ENCODE peak calls at places on chromosomes 4 and X, in six cellular contexts. B, W, A, T, V and G are unnamed samples.

GRCh38 chr4:825969-826330 is at the start of gene CPLX1:
- DNase-seq in B (no peak), W (no peak), A (no peak), T (no peak), V (peak), G (no peak)

GRCh38 chrX:87572911-87573310 is 55.3 kb downstream of the KLHL4 start:
- DNase-seq in B (no peak), W (no peak), A (no peak), T (no peak), V (no peak), G (no peak)

GRCh38 chr4:108834787-108835384 is 72.0 kb upstream of the ETNPPL start:
- DNase-seq in B (no peak), W (peak), A (no peak), T (no peak), V (peak), G (no peak)

GRCh38 chrX:105273326-105273725 is 52.8 kb upstream of the TEX13A start:
- DNase-seq in B (no peak), W (no peak), A (no peak), T (no peak), V (no peak), G (no peak)

GRCh38 chrX:45714864-45715263 is 514.2 kb upstream of the DIPK2B start:
- DNase-seq in B (no peak), W (no peak), A (no peak), T (peak), V (peak), G (peak)

GRCh38 chr4:17544831-17545234 is 29.9 kb downstream of the CLRN2 start:
- DNase-seq in B (no peak), W (peak), A (no peak), T (no peak), V (peak), G (no peak)

GRCh38 chrX:149830192-149830873 is 48.6 kb downstream of the MAGEA9 start:
- DNase-seq in B (no peak), W (no peak), A (peak), T (peak), V (no peak), G (no peak)

GRCh38 chr4:26325191-26325590 is 4.4 kb downstream of the RBPJ start:
- DNase-seq in B (no peak), W (no peak), A (peak), T (peak), V (peak), G (no peak)

GRCh38 chrX:122579521-122579920 is 604.6 kb upstream of the GRIA3 start:
- DNase-seq in B (no peak), W (no peak), A (no peak), T (peak), V (no peak), G (no peak)

GRCh38 chrX:120334137-120334536 is 22.9 kb upstream of the TMEM255A start:
- DNase-seq in B (no peak), W (no peak), A (peak), T (no peak), V (no peak), G (no peak)

GRCh38 chrX:145817666-145818521 is at the start of gene SLITRK2:
- DNase-seq in B (no peak), W (peak), A (no peak), T (no peak), V (no peak), G (no peak)

GRCh38 chr4:3293410-3294391 is 880 bp downstream of the RGS12 start:
- DNase-seq in B (no peak), W (no peak), A (peak), T (no peak), V (peak), G (no peak)

GRCh38 chr4:52195882-52196281 is 144.8 kb downstream of the SPATA18 start:
- DNase-seq in B (no peak), W (no peak), A (no peak), T (no peak), V (no peak), G (no peak)

GRCh38 chr4:6549445-6549844 is 25.5 kb upstream of the MAN2B2 start:
- DNase-seq in B (no peak), W (no peak), A (no peak), T (no peak), V (no peak), G (no peak)

GRCh38 chrX:38166478-38167083 is 54.1 kb downstream of the SRPX start:
- DNase-seq in B (no peak), W (no peak), A (no peak), T (peak), V (peak), G (no peak)

GRCh38 chr4:74223801-74224200 is 65.9 kb downstream of the MTHFD2L start:
- DNase-seq in B (no peak), W (no peak), A (no peak), T (no peak), V (peak), G (no peak)

GRCh38 chr4:36177946-36178345 is 66.4 kb downstream of the ARAP2 start:
- DNase-seq in B (no peak), W (no peak), A (no peak), T (no peak), V (no peak), G (no peak)

GRCh38 chr4:183335369-183335940 is 13.2 kb upstream of the CLDN24 start:
- DNase-seq in B (no peak), W (no peak), A (no peak), T (peak), V (peak), G (no peak)

GRCh38 chr4:36719425-36719824 is 438.0 kb downstream of the DTHD1 start:
- DNase-seq in B (no peak), W (no peak), A (no peak), T (no peak), V (no peak), G (no peak)

GRCh38 chrX:151416521-151417048 is 19.6 kb downstream of the VMA21 start:
- DNase-seq in B (no peak), W (no peak), A (no peak), T (no peak), V (no peak), G (no peak)

GRCh38 chr4:42167709-42168108 is 15.3 kb upstream of the BEND4 start:
- DNase-seq in B (no peak), W (no peak), A (no peak), T (no peak), V (no peak), G (no peak)

GRCh38 chrX:101958139-101958538 is 26.3 kb upstream of the ZMAT1 start:
- DNase-seq in B (no peak), W (no peak), A (no peak), T (no peak), V (no peak), G (no peak)

GRCh38 chrX:38273453-38273852 is 52.8 kb upstream of the SRPX start:
- DNase-seq in B (no peak), W (no peak), A (no peak), T (no peak), V (no peak), G (no peak)

GRCh38 chr4:138222041-138222440 is 20.1 kb downstream of the SLC7A11 start:
- DNase-seq in B (no peak), W (peak), A (no peak), T (peak), V (peak), G (no peak)

GRCh38 chr4:131370846-131371245 is 1778.2 kb upstream of the PCDH10 start:
- DNase-seq in B (no peak), W (no peak), A (no peak), T (no peak), V (no peak), G (no peak)

GRCh38 chrX:52598886-52599285 is 55.8 kb downstream of the SSX7 start:
- DNase-seq in B (no peak), W (no peak), A (no peak), T (no peak), V (no peak), G (no peak)

GRCh38 chr4:186104114-186104894 is at the start of gene FAM149A:
- DNase-seq in B (peak), W (peak), A (peak), T (no peak), V (no peak), G (peak)

GRCh38 chrX:40607381-40607780 is 15.8 kb upstream of the MPC1L start:
- DNase-seq in B (no peak), W (no peak), A (no peak), T (no peak), V (no peak), G (no peak)

GRCh38 chrX:129768586-129769466 is 10.9 kb upstream of the SASH3 start:
- DNase-seq in B (no peak), W (no peak), A (no peak), T (no peak), V (no peak), G (no peak)

GRCh38 chrX:153397256-153397960 is 3.7 kb downstream of the PNMA6E start:
- DNase-seq in B (no peak), W (no peak), A (no peak), T (no peak), V (no peak), G (no peak)

GRCh38 chr4:173448919-173449641 is 50.2 kb upstream of the SCRG1 start:
- DNase-seq in B (no peak), W (peak), A (no peak), T (no peak), V (no peak), G (no peak)

GRCh38 chr4:1331591-1332353 is 15.2 kb upstream of the UVSSA start:
- DNase-seq in B (no peak), W (no peak), A (no peak), T (no peak), V (no peak), G (no peak)

GRCh38 chr4:129738175-129738574 is 642.2 kb downstream of the C4orf33 start:
- DNase-seq in B (no peak), W (no peak), A (no peak), T (no peak), V (no peak), G (no peak)

GRCh38 chr4:67810011-67810410 is 55.8 kb upstream of the GNRHR start:
- DNase-seq in B (no peak), W (no peak), A (no peak), T (no peak), V (no peak), G (no peak)

GRCh38 chrX:65644621-65645287 is 22.7 kb upstream of the MSN start:
- DNase-seq in B (no peak), W (peak), A (no peak), T (peak), V (peak), G (no peak)

GRCh38 chrX:13090261-13091110 is 46.1 kb upstream of the FAM9C start:
- DNase-seq in B (no peak), W (no peak), A (peak), T (no peak), V (peak), G (no peak)

GRCh38 chrX:74280759-74281158 is 23.2 kb upstream of the ZCCHC13 start:
- DNase-seq in B (no peak), W (no peak), A (no peak), T (no peak), V (no peak), G (no peak)

GRCh38 chr4:26020896-26021295 is 106.9 kb downstream of the SMIM20 start:
- DNase-seq in B (no peak), W (no peak), A (no peak), T (peak), V (peak), G (no peak)

GRCh38 chr4:86160423-86160822 is 199.4 kb downstream of the MAPK10 start:
- DNase-seq in B (no peak), W (no peak), A (no peak), T (peak), V (no peak), G (no peak)